ENCODE peak calls at places on chromosomes 7 and 10, in five cellular contexts. One of them, this sample, is unnamed.

GRCh38 chr10:15672469-15672868 is 47.3 kb downstream of the ITGA8 start:
- DNase-seq in AML-193: peak; percentile 83
- DNase-seq in MV-4-11: peak; percentile 71
- DNase-seq in A673: no peak
- DNase-seq in RPMI8226: no peak
- DNase-seq in this sample: no peak

GRCh38 chr7:66641526-66641871 is 12.8 kb downstream of the KCTD7 start:
- DNase-seq in AML-193: no peak
- DNase-seq in MV-4-11: no peak
- DNase-seq in A673: no peak
- DNase-seq in RPMI8226: no peak
- DNase-seq in this sample: no peak

GRCh38 chr7:81029523-81029922 is 110.7 kb upstream of the SEMA3C start:
- DNase-seq in AML-193: no peak
- DNase-seq in MV-4-11: no peak
- DNase-seq in A673: peak; percentile 15
- DNase-seq in RPMI8226: no peak
- DNase-seq in this sample: peak; percentile 82

GRCh38 chr10:124285587-124286527 is 132.9 kb downstream of the OAT start:
- DNase-seq in AML-193: peak; percentile 6
- DNase-seq in MV-4-11: peak; percentile 89
- DNase-seq in A673: no peak
- DNase-seq in RPMI8226: peak; percentile 26
- DNase-seq in this sample: no peak

GRCh38 chr10:97234403-97234802 is 48.6 kb upstream of the SLIT1 start:
- DNase-seq in AML-193: peak; percentile 63
- DNase-seq in MV-4-11: peak; percentile 47
- DNase-seq in A673: peak; percentile 63
- DNase-seq in RPMI8226: no peak
- DNase-seq in this sample: peak; percentile 52

GRCh38 chr7:112433289-112433688 is 17.0 kb upstream of the IFRD1 start:
- DNase-seq in AML-193: no peak
- DNase-seq in MV-4-11: peak; percentile 80
- DNase-seq in A673: no peak
- DNase-seq in RPMI8226: no peak
- DNase-seq in this sample: no peak

GRCh38 chr7:156635529-156636385 is 4.8 kb upstream of the RNF32 start:
- DNase-seq in AML-193: no peak
- DNase-seq in MV-4-11: no peak
- DNase-seq in A673: no peak
- DNase-seq in RPMI8226: no peak
- DNase-seq in this sample: peak; percentile 15

GRCh38 chr7:26944486-26944885 is 80.1 kb upstream of the SKAP2 start:
- DNase-seq in AML-193: no peak
- DNase-seq in MV-4-11: no peak
- DNase-seq in A673: no peak
- DNase-seq in RPMI8226: no peak
- DNase-seq in this sample: peak; percentile 94

GRCh38 chr7:110317699-110318265 is 773.1 kb upstream of the LRRN3 start:
- DNase-seq in AML-193: no peak
- DNase-seq in MV-4-11: peak; percentile 32
- DNase-seq in A673: peak; percentile 26
- DNase-seq in RPMI8226: no peak
- DNase-seq in this sample: peak; percentile 36

GRCh38 chr10:132746801-132747625 is 38.9 kb downstream of the NKX6-2 start:
- DNase-seq in AML-193: no peak
- DNase-seq in MV-4-11: no peak
- DNase-seq in A673: no peak
- DNase-seq in RPMI8226: no peak
- DNase-seq in this sample: no peak

GRCh38 chr10:101829561-101830315 is 11.5 kb upstream of the OGA start:
- DNase-seq in AML-193: no peak
- DNase-seq in MV-4-11: no peak
- DNase-seq in A673: peak; percentile 55
- DNase-seq in RPMI8226: no peak
- DNase-seq in this sample: peak; percentile 79

GRCh38 chr7:7701513-7701912 is 16.9 kb downstream of the RPA3 start:
- DNase-seq in AML-193: no peak
- DNase-seq in MV-4-11: no peak
- DNase-seq in A673: no peak
- DNase-seq in RPMI8226: no peak
- DNase-seq in this sample: peak; percentile 64

GRCh38 chr7:134452419-134452827 is 6.5 kb downstream of the AKR1B1 start:
- DNase-seq in AML-193: no peak
- DNase-seq in MV-4-11: no peak
- DNase-seq in A673: no peak
- DNase-seq in RPMI8226: no peak
- DNase-seq in this sample: no peak

GRCh38 chr10:88974012-88974411 is 16.6 kb upstream of the FAS start:
- DNase-seq in AML-193: no peak
- DNase-seq in MV-4-11: no peak
- DNase-seq in A673: no peak
- DNase-seq in RPMI8226: no peak
- DNase-seq in this sample: no peak

GRCh38 chr7:16695621-16696237 is 49.7 kb downstream of the BZW2 start:
- DNase-seq in AML-193: peak; percentile 36
- DNase-seq in MV-4-11: peak; percentile 18
- DNase-seq in A673: peak; percentile 83
- DNase-seq in RPMI8226: peak; percentile 25
- DNase-seq in this sample: peak; percentile 78

GRCh38 chr7:47643716-47644400 is 61.9 kb upstream of the TNS3 start:
- DNase-seq in AML-193: no peak
- DNase-seq in MV-4-11: no peak
- DNase-seq in A673: no peak
- DNase-seq in RPMI8226: no peak
- DNase-seq in this sample: no peak

GRCh38 chr7:1942704-1943294 is 272.7 kb downstream of the ELFN1 start:
- DNase-seq in AML-193: no peak
- DNase-seq in MV-4-11: peak; percentile 60
- DNase-seq in A673: no peak
- DNase-seq in RPMI8226: no peak
- DNase-seq in this sample: no peak

GRCh38 chr7:111568870-111569462 is 6.7 kb upstream of the IMMP2L start:
- DNase-seq in AML-193: no peak
- DNase-seq in MV-4-11: no peak
- DNase-seq in A673: no peak
- DNase-seq in RPMI8226: no peak
- DNase-seq in this sample: no peak

GRCh38 chr10:93186631-93187030 is 112.9 kb downstream of the CYP26A1 start:
- DNase-seq in AML-193: no peak
- DNase-seq in MV-4-11: no peak
- DNase-seq in A673: no peak
- DNase-seq in RPMI8226: no peak
- DNase-seq in this sample: no peak

GRCh38 chr10:72081772-72082590 is 6.4 kb downstream of the SPOCK2 start:
- DNase-seq in AML-193: no peak
- DNase-seq in MV-4-11: no peak
- DNase-seq in A673: no peak
- DNase-seq in RPMI8226: peak; percentile 85
- DNase-seq in this sample: peak; percentile 87

GRCh38 chr7:140349172-140349771 is 49.1 kb downstream of the SLC37A3 start:
- DNase-seq in AML-193: no peak
- DNase-seq in MV-4-11: no peak
- DNase-seq in A673: no peak
- DNase-seq in RPMI8226: no peak
- DNase-seq in this sample: no peak

This sample was measured in NCI-H69.